ENCODE peak calls at places on chromosome 3, in ten cellular contexts. K is body of pancreas, N is ovary, P is tibial nerve, M is heart left ventricle, Q is breast epithelium, R is thyroid gland, L is IMR-90, O is transverse colon, H is adrenal gland. C is an unnamed sample. For H3K4me1 and H3K27me3, the result is how much of the 10 kb centered on the place peaks cover.

GRCh38 chr3:73796382-73796781 is 171.6 kb upstream of the PDZRN3 start:
- DNase-seq in K (no peak), N (no peak), P (no peak), M (no peak), Q (no peak), R (no peak), L (no peak), O (no peak), H (no peak), C (no peak)

GRCh38 chr3:151430821-151431484 is 29.9 kb downstream of the IGSF10 start:
- DNase-seq in K (no peak), N (no peak), P (no peak), M (no peak), Q (no peak), R (no peak), L (no peak), O (no peak), H (no peak), C (no peak)

GRCh38 chr3:143951351-143951971 is 20.2 kb upstream of the DIPK2A start:
- DNase-seq in K (no peak), N (peak), P (peak), M (no peak), Q (no peak), R (no peak), L (peak), O (no peak), H (no peak), C (no peak)

GRCh38 chr3:114900908-114901307 is 246.2 kb downstream of the ZBTB20 start:
- DNase-seq in K (no peak), N (no peak), P (no peak), M (no peak), Q (no peak), R (no peak), L (no peak), O (no peak), H (no peak), C (no peak)

GRCh38 chr3:190673157-190673556 is 159.3 kb downstream of the IL1RAP start:
- DNase-seq in K (no peak), N (no peak), P (no peak), M (no peak), Q (no peak), R (no peak), L (peak), O (no peak), H (no peak), C (no peak)

GRCh38 chr3:58572013-58572633 is 5.1 kb downstream of the FAM107A start:
- DNase-seq in K (no peak), N (no peak), P (no peak), M (no peak), Q (no peak), R (no peak), L (no peak), O (no peak), H (no peak), C (no peak)

GRCh38 chr3:115194461-115194860 is 47.4 kb upstream of the ZBTB20 start:
- DNase-seq in K (no peak), N (no peak), P (no peak), M (no peak), Q (no peak), R (no peak), L (peak), O (no peak), H (no peak), C (no peak)

GRCh38 chr3:182722938-182723337 is 70.4 kb upstream of the ATP11B start:
- DNase-seq in K (no peak), N (no peak), P (no peak), M (no peak), Q (no peak), R (no peak), L (no peak), O (no peak), H (no peak), C (no peak)

GRCh38 chr3:42635111-42635510 is 18.4 kb upstream of the ZBTB47 start:
- DNase-seq in K (no peak), N (no peak), P (no peak), M (no peak), Q (no peak), R (no peak), L (peak), O (no peak), H (no peak), C (no peak)

GRCh38 chr3:165874663-165875489 is 37.7 kb upstream of the BCHE start:
- DNase-seq in K (no peak), N (no peak), P (no peak), M (no peak), Q (no peak), R (no peak), L (no peak), O (no peak), H (no peak), C (no peak)

GRCh38 chr3:37096972-37097371 is 77.4 kb downstream of the LRRFIP2 start:
- DNase-seq in K (no peak), N (no peak), P (no peak), M (no peak), Q (no peak), R (no peak), L (no peak), O (no peak), H (no peak), C (no peak)

GRCh38 chr3:158859362-158859761 is 57.5 kb downstream of the MFSD1 start:
- DNase-seq in K (no peak), N (no peak), P (no peak), M (no peak), Q (no peak), R (no peak), L (no peak), O (no peak), H (no peak), C (no peak)

GRCh38 chr3:128412180-128413002 is 54.3 kb downstream of the DNAJB8 start:
- DNase-seq in K (no peak), N (no peak), P (no peak), M (no peak), Q (no peak), R (no peak), L (no peak), O (no peak), H (no peak), C (no peak)

GRCh38 chr3:30258426-30259392 is 347.7 kb upstream of the TGFBR2 start:
- DNase-seq in K (no peak), N (no peak), P (no peak), M (no peak), Q (no peak), R (no peak), L (peak), O (no peak), H (no peak), C (no peak)

GRCh38 chr3:196867507-196868296 is at the start of gene SENP5:
- DNase-seq in K (peak), N (peak), P (peak), M (peak), Q (peak), R (peak), L (peak), O (peak), H (peak), C (peak)

GRCh38 chr3:189573004-189573403 is 58.2 kb upstream of the TP63 start:
- DNase-seq in K (no peak), N (no peak), P (no peak), M (no peak), Q (no peak), R (no peak), L (no peak), O (no peak), H (no peak), C (no peak)

GRCh38 chr3:87270908-87271727 is 5.3 kb downstream of the POU1F1 start:
- DNase-seq in K (no peak), N (no peak), P (no peak), M (no peak), Q (no peak), R (no peak), L (no peak), O (no peak), H (no peak), C (no peak)

GRCh38 chr3:150132101-150132749 is 161.5 kb upstream of the PFN2 start:
- DNase-seq in K (no peak), N (no peak), P (no peak), M (no peak), Q (no peak), R (no peak), L (no peak), O (no peak), H (no peak), C (no peak)

GRCh38 chr3:195075199-195075940 is 195.6 kb downstream of the XXYLT1 start:
- DNase-seq in K (no peak), N (peak), P (no peak), M (no peak), Q (peak), R (peak), L (peak), O (no peak), H (no peak), C (peak)

GRCh38 chr3:75332784-75333183 is 331.3 kb upstream of the FRG2C start:
- DNase-seq in K (no peak), N (peak), P (no peak), M (no peak), Q (no peak), R (no peak), L (peak), O (no peak), H (peak), C (no peak)

GRCh38 chr3:71771126-71771525 is 13.8 kb downstream of the PROK2 start:
- DNase-seq in K (no peak), N (no peak), P (no peak), M (no peak), Q (no peak), R (no peak), L (no peak), O (no peak), H (no peak), C (no peak)

GRCh38 chr3:139954146-139954545 is 19.2 kb downstream of the CLSTN2 start:
- DNase-seq in K (no peak), N (no peak), P (no peak), M (no peak), Q (no peak), R (no peak), L (no peak), O (no peak), H (no peak), C (no peak)

GRCh38 chr3:132682201-132682600 is 22.1 kb downstream of the UBA5 start:
- DNase-seq in K (no peak), N (no peak), P (no peak), M (no peak), Q (no peak), R (no peak), L (no peak), O (no peak), H (no peak), C (no peak)

GRCh38 chr3:54251705-54252104 is 129.4 kb downstream of the CACNA2D3 start:
- DNase-seq in K (no peak), N (no peak), P (no peak), M (no peak), Q (no peak), R (no peak), L (no peak), O (no peak), H (no peak), C (no peak)

GRCh38 chr3:31724144-31724543 is 191.4 kb downstream of the STT3B start:
- DNase-seq in K (no peak), N (no peak), P (no peak), M (no peak), Q (no peak), R (no peak), L (no peak), O (no peak), H (no peak), C (no peak)

GRCh38 chr3:46538803-46539442 is 27.2 kb downstream of the LRRC2 start:
- DNase-seq in K (no peak), N (no peak), P (peak), M (peak), Q (no peak), R (peak), L (peak), O (peak), H (peak), C (peak)

GRCh38 chr3:160618878-160619277 is 53.5 kb upstream of the KPNA4 start:
- DNase-seq in K (no peak), N (no peak), P (no peak), M (no peak), Q (no peak), R (no peak), L (peak), O (no peak), H (no peak), C (no peak)

GRCh38 chr3:30162579-30162978 is 443.8 kb upstream of the TGFBR2 start:
- DNase-seq in K (no peak), N (no peak), P (no peak), M (no peak), Q (no peak), R (no peak), L (peak), O (no peak), H (no peak), C (no peak)

GRCh38 chr3:168859143-168859542 is 763.4 kb upstream of the GOLIM4 start:
- DNase-seq in K (no peak), N (no peak), P (no peak), M (no peak), Q (no peak), R (no peak), L (no peak), O (no peak), H (no peak), C (no peak)

GRCh38 chr3:177525987-177526712 is 328.9 kb upstream of the TBL1XR1 start:
- DNase-seq in K (no peak), N (no peak), P (no peak), M (no peak), Q (no peak), R (no peak), L (no peak), O (no peak), H (no peak), C (no peak)

GRCh38 chr3:177529071-177529550 is 331.8 kb upstream of the TBL1XR1 start:
- DNase-seq in K (no peak), N (no peak), P (no peak), M (no peak), Q (no peak), R (no peak), L (no peak), O (no peak), H (no peak), C (no peak)

GRCh38 chr3:177527182-177527581 is 329.9 kb upstream of the TBL1XR1 start:
- DNase-seq in K (no peak), N (no peak), P (no peak), M (no peak), Q (no peak), R (no peak), L (no peak), O (no peak), H (no peak), C (no peak)

GRCh38 chr3:177529716-177530335 is 332.5 kb upstream of the TBL1XR1 start:
- DNase-seq in K (no peak), N (no peak), P (no peak), M (no peak), Q (no peak), R (no peak), L (peak), O (no peak), H (no peak), C (no peak)

DNA sequence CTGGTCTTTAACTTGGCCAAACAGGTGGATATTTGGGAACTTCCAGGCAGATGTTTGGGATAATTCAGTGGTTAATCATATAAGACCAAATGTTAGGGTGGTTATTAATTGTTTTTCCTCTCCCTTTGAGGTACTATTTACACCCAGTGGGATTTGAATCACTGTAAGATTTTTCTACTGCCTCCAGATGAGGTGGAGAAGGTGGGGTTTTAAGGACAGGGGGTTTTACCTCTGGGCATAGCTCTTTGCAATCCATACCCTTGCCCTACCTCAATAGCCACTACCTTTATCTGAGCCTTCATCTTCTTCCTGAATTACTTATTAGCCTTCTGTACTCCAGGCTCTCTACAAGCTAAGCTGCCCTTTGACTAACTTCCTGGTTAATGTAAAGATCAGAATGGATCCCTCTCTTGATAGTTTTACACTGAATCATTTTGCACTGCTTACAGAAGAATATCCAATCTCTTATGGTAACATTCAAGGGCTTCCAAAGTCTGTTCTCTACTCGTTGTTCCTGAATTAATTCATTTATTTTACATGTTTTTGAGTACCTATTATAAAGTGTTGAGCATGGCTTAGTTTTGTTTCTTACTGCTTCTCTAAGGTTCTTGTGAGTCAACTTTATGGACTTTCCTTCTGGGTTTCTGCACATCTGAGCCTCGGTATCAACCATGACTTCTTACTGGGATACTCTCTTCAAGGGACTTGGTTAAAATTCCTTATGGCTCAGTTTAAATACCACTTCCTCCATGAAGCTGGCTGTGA is 331.2 kb upstream of the TBL1XR1 start:
- DNase-seq in K (no peak), N (no peak), P (no peak), M (no peak), Q (no peak), R (no peak), L (peak), O (no peak), H (no peak), C (no peak)
- H3K4me1 ChIP-seq in K (under half), N (under half), P (under half), M (under half), Q (under half), R (under half), L (under half), O (under half), H (under half), C (under half)

GRCh38 chr3:69388241-69388640 is 2.4 kb upstream of the FRMD4B start:
- DNase-seq in K (no peak), N (no peak), P (no peak), M (no peak), Q (no peak), R (no peak), L (no peak), O (no peak), H (no peak), C (no peak)
- H3K27me3 ChIP-seq in K (under half), N (under half), P (under half), M (under half), Q (under half), R (under half), L (under half), O (under half), H (under half), C (under half)

GRCh38 chr3:141949394-141949793 is 73.0 kb downstream of the ATP1B3 start:
- DNase-seq in K (no peak), N (no peak), P (no peak), M (no peak), Q (no peak), R (no peak), L (no peak), O (no peak), H (no peak), C (no peak)
- TF ChIP-seq POLR2A in K (no peak), N (no peak), P (no peak), M (no peak), Q (no peak), R (no peak), L (no peak), O (no peak), H (no peak), C (no peak)

DNA sequence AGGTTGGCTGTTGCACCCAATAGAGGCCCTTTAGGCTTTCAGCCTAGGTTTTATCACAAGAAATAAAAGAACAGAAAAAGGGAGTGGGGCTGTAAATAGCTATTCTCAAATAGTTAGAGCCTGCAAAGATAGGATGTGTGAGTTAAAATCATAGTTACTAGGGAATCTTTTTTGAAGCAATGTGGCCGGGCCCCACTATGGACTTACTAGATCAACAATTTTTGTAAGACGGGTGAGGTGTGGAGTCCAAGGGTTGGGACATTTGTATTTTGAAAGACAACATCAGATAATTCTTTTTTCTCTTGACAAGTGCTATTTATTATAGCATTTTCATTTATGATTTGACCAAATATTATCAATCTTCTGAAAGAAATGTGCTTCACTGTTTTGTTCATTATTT is 5.8 kb downstream of the NECTIN3 start:
- DNase-seq in K (no peak), N (no peak), P (no peak), M (no peak), Q (no peak), R (no peak), L (no peak), O (no peak), H (no peak), C (no peak)
- H3K4me1 ChIP-seq in K (under half), N (under half), P (under half), M (under half), Q (under half), R (under half), L (under half), O (half or more), H (under half), C (under half)